ENCODE peak calls at places on chromosomes 13 and 19, in ten cellular contexts. G, J, T, K, L, E, F, R, H and I are unnamed samples.
A peak's percentile ranks its signal among the peaks of the same experiment; 100 is the strongest.

GRCh38 chr13:94054159-94054558 is 425.3 kb downstream of the DCT start:
- DNase-seq in F (no peak), K (no peak), E (no peak), H (no peak), T (peak; percentile 49), J (no peak), L (no peak), R (no peak), G (no peak), I (no peak)

GRCh38 chr13:45249662-45250061 is 48.8 kb upstream of the KCTD4 start:
- DNase-seq in E (no peak), J (no peak), H (no peak), G (no peak), R (no peak), K (no peak), F (no peak), T (no peak), L (no peak), I (no peak)

GRCh38 chr19:7533281-7533819 is 2.2 kb upstream of the PNPLA6 start:
- DNase-seq in K (peak; percentile 86), T (peak; percentile 84), F (peak; percentile 76), R (no peak), L (peak; percentile 69), G (peak; percentile 60), J (peak; percentile 62), H (peak; percentile 92), E (peak; percentile 42), I (peak; percentile 27)

GRCh38 chr13:49436890-49437289 is 7.0 kb downstream of the CAB39L start:
- DNase-seq in T (no peak), J (no peak), E (peak; percentile 22), F (peak; percentile 20), H (peak; percentile 77), K (peak; percentile 69), R (no peak), L (peak; percentile 43), G (peak; percentile 17), I (peak; percentile 11)

GRCh38 chr19:1794424-1795185 is 17.5 kb downstream of the ATP8B3 start:
- DNase-seq in E (no peak), R (no peak), K (no peak), L (no peak), T (no peak), H (no peak), F (no peak), G (no peak), J (no peak), I (no peak)

GRCh38 chr19:4379383-4380253 is 20.7 kb downstream of the SH3GL1 start:
- DNase-seq in L (no peak), K (no peak), H (peak; percentile 71), G (peak; percentile 94), J (no peak), R (no peak), F (no peak), E (no peak), T (peak; percentile 87), I (peak; percentile 82)

GRCh38 chr13:112416647-112417046 is 40.5 kb downstream of the SPACA7 start:
- DNase-seq in F (no peak), L (no peak), H (no peak), G (no peak), R (no peak), K (no peak), J (no peak), E (no peak), T (no peak), I (no peak)

GRCh38 chr19:7729211-7729610 is 2.7 kb downstream of the CLEC4G start:
- DNase-seq in T (no peak), H (no peak), J (no peak), E (no peak), L (no peak), K (no peak), G (no peak), R (no peak), F (no peak), I (no peak)

GRCh38 chr13:32264407-32264806 is 50.8 kb downstream of the ZAR1L start:
- DNase-seq in F (peak; percentile 89), H (peak; percentile 85), R (no peak), L (peak; percentile 34), G (peak; percentile 17), E (peak; percentile 42), K (peak; percentile 31), T (no peak), J (peak; percentile 27), I (no peak)

GRCh38 chr13:32261567-32261966 is 53.6 kb downstream of the ZAR1L start:
- DNase-seq in T (no peak), K (peak; percentile 79), R (no peak), G (peak; percentile 57), E (peak; percentile 55), F (peak; percentile 89), H (peak; percentile 96), J (peak; percentile 37), L (peak; percentile 71), I (peak; percentile 30)

GRCh38 chr13:32262619-32263018 is 52.5 kb downstream of the ZAR1L start:
- DNase-seq in H (no peak), G (no peak), F (no peak), E (no peak), R (no peak), J (no peak), L (no peak), T (no peak), K (no peak), I (no peak)

GRCh38 chr13:32259116-32259515 is 56.0 kb downstream of the ZAR1L start:
- DNase-seq in T (no peak), E (no peak), K (no peak), L (no peak), J (no peak), H (no peak), R (no peak), F (no peak), G (no peak), I (no peak)

GRCh38 chr13:32262165-32262564 is 53.0 kb downstream of the ZAR1L start:
- DNase-seq in F (no peak), L (no peak), J (no peak), T (no peak), G (no peak), H (no peak), E (no peak), R (no peak), K (no peak), I (no peak)
- H3K27ac ChIP-seq in F (peak overlapping the region; percentile 82), L (peak overlapping the region; percentile 57), J (peak overlapping the region; percentile 67), T (no peak overlapping the region), G (no peak overlapping the region), H (peak overlapping the region; percentile 64), E (no peak overlapping the region), R (peak overlapping the region; percentile 62), K (no peak overlapping the region), I (no peak overlapping the region)

DNA sequence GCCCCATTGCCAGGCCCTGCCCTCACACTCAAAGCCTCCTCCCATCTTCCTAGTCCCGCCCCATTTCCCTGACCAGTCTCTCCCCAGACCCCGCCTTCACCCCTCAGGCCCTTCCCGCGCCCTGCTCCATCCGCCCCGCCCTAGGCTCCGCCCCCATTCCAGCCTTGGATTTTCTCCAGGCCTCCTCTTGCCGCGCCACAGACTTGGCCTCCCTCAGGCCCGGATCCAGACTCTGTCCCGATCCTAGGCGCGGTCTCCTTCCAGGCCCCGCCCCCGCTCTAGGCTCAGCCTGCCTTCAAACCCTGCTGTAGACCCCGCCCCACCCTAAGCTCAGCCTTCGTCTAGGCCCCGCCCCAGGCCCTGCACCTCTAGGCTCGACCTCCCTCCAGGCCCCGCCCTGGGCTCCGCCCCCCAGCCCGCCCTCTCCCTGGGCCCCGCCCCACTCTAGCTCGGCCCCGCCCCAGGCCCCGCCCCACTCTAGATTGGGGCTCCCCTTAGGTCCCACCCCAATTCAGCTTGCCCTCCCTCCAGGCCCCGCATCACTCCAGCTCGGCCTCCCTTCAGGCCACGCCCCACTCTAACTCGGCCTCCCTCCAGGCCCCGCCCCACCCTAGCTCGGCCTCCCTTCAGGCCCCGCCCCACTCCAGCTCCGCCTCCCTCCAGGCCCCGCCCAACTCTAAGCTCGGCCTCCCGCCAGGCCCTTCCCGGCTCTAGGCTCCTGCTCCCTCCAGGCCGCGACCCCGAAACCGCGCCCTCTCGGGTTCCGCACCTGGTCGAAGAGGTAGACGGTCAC is 18.5 kb downstream of the LMTK3 start:
- DNase-seq in J (peak; percentile 98), R (peak; percentile 96), F (peak; percentile 96), K (peak; percentile 95), G (peak; percentile 98), L (peak; percentile 94), T (peak; percentile 94), E (peak; percentile 96), H (peak; percentile 98), I (peak; percentile 96)
- TF ChIP-seq POLR2A in J (peak; percentile 77), R (peak; percentile 48), F (no peak), K (peak; percentile 76), G (no peak), L (no peak), T (no peak), E (peak; percentile 59), H (no peak), I (peak; percentile 90)

GRCh38 chr13:107866007-107866665 is 349.2 kb downstream of the LIG4 start:
- DNase-seq in F (no peak), L (peak; percentile 48), G (peak; percentile 20), H (no peak), K (no peak), E (no peak), J (no peak), T (no peak), R (no peak), I (no peak)
- H3K27ac ChIP-seq in F (no peak overlapping the region), L (peak overlapping the region; percentile 69), G (no peak overlapping the region), H (no peak overlapping the region), K (no peak overlapping the region), E (no peak overlapping the region), J (no peak overlapping the region), T (no peak overlapping the region), R (no peak overlapping the region), I (no peak overlapping the region)

GRCh38 chr19:57712222-57712621 is 3.2 kb upstream of the ZNF154 start:
- DNase-seq in G (no peak), J (no peak), R (no peak), K (no peak), E (no peak), T (no peak), F (no peak), H (no peak), L (no peak), I (no peak)

GRCh38 chr19:57709616-57710015 is 612 bp upstream of the ZNF154 start:
- DNase-seq in H (no peak), T (no peak), K (no peak), E (no peak), L (no peak), R (no peak), J (no peak), F (no peak), G (no peak), I (no peak)

GRCh38 chr19:57706346-57706745 is 2.7 kb downstream of the ZNF154 start:
- DNase-seq in K (no peak), J (no peak), T (no peak), G (no peak), H (no peak), F (no peak), R (no peak), E (no peak), L (no peak), I (no peak)

DNA sequence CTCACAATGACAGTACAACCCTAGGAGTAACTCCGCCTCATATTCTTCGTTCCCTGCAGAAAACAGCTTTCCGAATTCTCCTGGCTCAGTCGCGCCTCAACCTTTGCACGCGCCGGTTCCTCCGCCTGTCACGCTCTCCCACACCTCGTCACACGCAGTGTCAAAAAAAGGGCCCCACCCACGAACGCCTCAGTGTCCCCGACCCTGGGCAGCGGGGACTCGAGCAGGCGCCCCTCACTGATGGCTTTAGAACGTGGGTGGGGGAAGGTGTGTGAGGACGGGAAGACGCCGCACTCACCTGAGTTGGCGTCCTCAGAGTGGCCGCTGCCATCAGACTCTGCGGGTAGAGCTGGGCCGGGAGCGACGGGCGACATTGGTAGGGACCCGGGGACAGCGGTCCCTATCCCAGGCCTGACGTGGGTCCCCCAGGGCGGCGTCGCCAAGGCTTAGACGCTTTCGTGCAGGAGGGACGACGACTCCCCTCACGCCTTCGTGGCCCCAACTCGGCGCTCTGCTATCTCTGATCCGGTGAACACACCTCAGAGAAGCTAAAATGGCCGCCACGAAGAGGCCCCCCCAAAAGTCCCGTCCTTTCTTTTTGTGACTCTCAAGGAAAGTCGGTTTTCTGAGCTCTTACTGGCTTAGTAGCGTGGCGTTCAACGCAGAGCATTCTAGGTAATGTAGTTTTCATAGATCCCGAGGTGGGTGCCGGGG is at the start of gene ZNF154:
- DNase-seq in H (peak; percentile 76), E (no peak), F (peak; percentile 61), T (peak; percentile 84), J (peak; percentile 48), L (peak; percentile 41), G (peak; percentile 39), K (peak; percentile 21), R (no peak), I (peak; percentile 30)
- TF ChIP-seq POLR2A in H (no peak), E (no peak), F (no peak), T (no peak), J (no peak), L (no peak), G (no peak), K (no peak), R (no peak), I (no peak)